ENCODE peak calls at places on chromosomes 6 and 20, in seven cellular contexts. One of them, this sample, is unnamed.

GRCh38 chr6:44072959-44073611 is 54.2 kb downstream of the MRPL14 start:
- DNase-seq in sigmoid colon: peak; percentile 90
- DNase-seq in left lung: peak; percentile 85
- DNase-seq in left ventricle myocardium inferior: peak; percentile 90
- DNase-seq in CD4-positive, alpha-beta T cell: peak; percentile 64
- DNase-seq in uterus: peak; percentile 80
- DNase-seq in prostate gland: peak; percentile 76
- DNase-seq in this sample: peak; percentile 68

GRCh38 chr6:82185948-82186347 is 61.6 kb downstream of the IBTK start:
- DNase-seq in sigmoid colon: no peak
- DNase-seq in CD4-positive, alpha-beta T cell: no peak
- DNase-seq in left lung: no peak
- DNase-seq in uterus: no peak
- DNase-seq in prostate gland: no peak
- DNase-seq in left ventricle myocardium inferior: no peak
- DNase-seq in this sample: no peak

GRCh38 chr6:51213806-51214205 is 395.1 kb downstream of the TFAP2B start:
- DNase-seq in uterus: no peak
- DNase-seq in left lung: peak; percentile 26
- DNase-seq in CD4-positive, alpha-beta T cell: no peak
- DNase-seq in left ventricle myocardium inferior: no peak
- DNase-seq in prostate gland: no peak
- DNase-seq in sigmoid colon: no peak
- DNase-seq in this sample: no peak

GRCh38 chr6:9100869-9101575 is 665.7 kb upstream of the SLC35B3 start:
- DNase-seq in prostate gland: no peak
- DNase-seq in sigmoid colon: no peak
- DNase-seq in uterus: no peak
- DNase-seq in left ventricle myocardium inferior: no peak
- DNase-seq in CD4-positive, alpha-beta T cell: no peak
- DNase-seq in left lung: no peak
- DNase-seq in this sample: no peak

GRCh38 chr6:99026135-99026534 is 78.4 kb upstream of the FBXL4 start:
- DNase-seq in CD4-positive, alpha-beta T cell: no peak
- DNase-seq in prostate gland: no peak
- DNase-seq in uterus: no peak
- DNase-seq in left lung: no peak
- DNase-seq in sigmoid colon: no peak
- DNase-seq in left ventricle myocardium inferior: no peak
- DNase-seq in this sample: no peak

GRCh38 chr6:25984265-25984664 is 21.7 kb downstream of the TRIM38 start:
- DNase-seq in left ventricle myocardium inferior: no peak
- DNase-seq in left lung: no peak
- DNase-seq in prostate gland: no peak
- DNase-seq in sigmoid colon: no peak
- DNase-seq in CD4-positive, alpha-beta T cell: no peak
- DNase-seq in uterus: no peak
- DNase-seq in this sample: no peak

GRCh38 chr20:10002871-10003270 is 31.9 kb upstream of the ANKEF1 start:
- DNase-seq in CD4-positive, alpha-beta T cell: no peak
- DNase-seq in prostate gland: no peak
- DNase-seq in uterus: no peak
- DNase-seq in left lung: no peak
- DNase-seq in sigmoid colon: no peak
- DNase-seq in left ventricle myocardium inferior: no peak
- DNase-seq in this sample: no peak

GRCh38 chr20:58293453-58293852 is 16.1 kb upstream of the RAB22A start:
- DNase-seq in left lung: no peak
- DNase-seq in sigmoid colon: no peak
- DNase-seq in uterus: no peak
- DNase-seq in CD4-positive, alpha-beta T cell: no peak
- DNase-seq in left ventricle myocardium inferior: peak; percentile 25
- DNase-seq in prostate gland: no peak
- DNase-seq in this sample: no peak

GRCh38 chr20:44218441-44218840 is 7.9 kb upstream of the OSER1 start:
- DNase-seq in sigmoid colon: no peak
- DNase-seq in CD4-positive, alpha-beta T cell: peak; percentile 63
- DNase-seq in left ventricle myocardium inferior: no peak
- DNase-seq in left lung: no peak
- DNase-seq in uterus: no peak
- DNase-seq in prostate gland: no peak
- DNase-seq in this sample: no peak

GRCh38 chr20:19849341-19850189 is 91.5 kb downstream of the RIN2 start:
- DNase-seq in uterus: no peak
- DNase-seq in CD4-positive, alpha-beta T cell: no peak
- DNase-seq in left ventricle myocardium inferior: no peak
- DNase-seq in sigmoid colon: no peak
- DNase-seq in prostate gland: peak; percentile 19
- DNase-seq in left lung: no peak
- DNase-seq in this sample: no peak

GRCh38 chr6:132227937-132228336 is 173.3 kb downstream of the MOXD1 start:
- DNase-seq in left lung: no peak
- DNase-seq in sigmoid colon: no peak
- DNase-seq in CD4-positive, alpha-beta T cell: no peak
- DNase-seq in left ventricle myocardium inferior: no peak
- DNase-seq in uterus: no peak
- DNase-seq in prostate gland: no peak
- DNase-seq in this sample: no peak

GRCh38 chr6:129499871-129500219 is 210.1 kb downstream of the ARHGAP18 start:
- DNase-seq in left lung: no peak
- DNase-seq in sigmoid colon: no peak
- DNase-seq in uterus: no peak
- DNase-seq in prostate gland: no peak
- DNase-seq in CD4-positive, alpha-beta T cell: no peak
- DNase-seq in left ventricle myocardium inferior: no peak
- DNase-seq in this sample: no peak

GRCh38 chr6:129498556-129498940 is 211.4 kb downstream of the ARHGAP18 start:
- DNase-seq in left ventricle myocardium inferior: no peak
- DNase-seq in sigmoid colon: no peak
- DNase-seq in CD4-positive, alpha-beta T cell: no peak
- DNase-seq in prostate gland: no peak
- DNase-seq in left lung: no peak
- DNase-seq in uterus: no peak
- DNase-seq in this sample: no peak

GRCh38 chr6:129497591-129498555 is 212.1 kb downstream of the ARHGAP18 start:
- DNase-seq in left lung: no peak
- DNase-seq in prostate gland: no peak
- DNase-seq in CD4-positive, alpha-beta T cell: no peak
- DNase-seq in uterus: no peak
- DNase-seq in left ventricle myocardium inferior: no peak
- DNase-seq in sigmoid colon: no peak
- DNase-seq in this sample: no peak

GRCh38 chr6:129500958-129501381 is 209.0 kb downstream of the ARHGAP18 start:
- DNase-seq in left ventricle myocardium inferior: no peak
- DNase-seq in sigmoid colon: no peak
- DNase-seq in uterus: no peak
- DNase-seq in prostate gland: no peak
- DNase-seq in CD4-positive, alpha-beta T cell: no peak
- DNase-seq in left lung: no peak
- DNase-seq in this sample: no peak

GRCh38 chr6:129498950-129499870 is 210.8 kb downstream of the ARHGAP18 start:
- DNase-seq in uterus: no peak
- DNase-seq in left ventricle myocardium inferior: no peak
- DNase-seq in sigmoid colon: no peak
- DNase-seq in prostate gland: peak; percentile 36
- DNase-seq in CD4-positive, alpha-beta T cell: no peak
- DNase-seq in left lung: no peak
- DNase-seq in this sample: no peak
- TF ChIP-seq CTCF in uterus: peak; percentile 61
- TF ChIP-seq CTCF in left ventricle myocardium inferior: peak; percentile 68
- TF ChIP-seq CTCF in sigmoid colon: peak; percentile 51
- TF ChIP-seq CTCF in prostate gland: peak; percentile 77
- TF ChIP-seq CTCF in CD4-positive, alpha-beta T cell: peak; percentile 74
- TF ChIP-seq CTCF in left lung: peak; percentile 54
- TF ChIP-seq CTCF in this sample: peak; percentile 83

GRCh38 chr20:62410742-62411478 is 3.8 kb upstream of the CABLES2 start:
- DNase-seq in prostate gland: no peak
- DNase-seq in CD4-positive, alpha-beta T cell: no peak
- DNase-seq in left ventricle myocardium inferior: no peak
- DNase-seq in uterus: no peak
- DNase-seq in left lung: no peak
- DNase-seq in sigmoid colon: no peak
- DNase-seq in this sample: no peak

GRCh38 chr20:62411479-62412193 is 4.6 kb upstream of the CABLES2 start:
- DNase-seq in left ventricle myocardium inferior: no peak
- DNase-seq in prostate gland: no peak
- DNase-seq in sigmoid colon: no peak
- DNase-seq in CD4-positive, alpha-beta T cell: no peak
- DNase-seq in uterus: no peak
- DNase-seq in left lung: no peak
- DNase-seq in this sample: no peak

GRCh38 chr20:62409086-62409853 is 2.2 kb upstream of the CABLES2 start:
- DNase-seq in CD4-positive, alpha-beta T cell: no peak
- DNase-seq in sigmoid colon: no peak
- DNase-seq in prostate gland: no peak
- DNase-seq in left lung: no peak
- DNase-seq in left ventricle myocardium inferior: no peak
- DNase-seq in uterus: no peak
- DNase-seq in this sample: no peak

GRCh38 chr20:62408640-62409039 is 1.6 kb upstream of the CABLES2 start:
- DNase-seq in left ventricle myocardium inferior: no peak
- DNase-seq in uterus: no peak
- DNase-seq in CD4-positive, alpha-beta T cell: no peak
- DNase-seq in sigmoid colon: no peak
- DNase-seq in left lung: no peak
- DNase-seq in prostate gland: no peak
- DNase-seq in this sample: no peak

GRCh38 chr20:62409935-62410741 is 3.1 kb upstream of the CABLES2 start:
- DNase-seq in sigmoid colon: peak; percentile 87
- DNase-seq in left lung: peak; percentile 66
- DNase-seq in uterus: peak; percentile 66
- DNase-seq in CD4-positive, alpha-beta T cell: no peak
- DNase-seq in left ventricle myocardium inferior: peak; percentile 43
- DNase-seq in prostate gland: peak; percentile 46
- DNase-seq in this sample: peak; percentile 31
- TF ChIP-seq CTCF in sigmoid colon: peak; percentile 56
- TF ChIP-seq CTCF in left lung: peak; percentile 33
- TF ChIP-seq CTCF in uterus: peak; percentile 31
- TF ChIP-seq CTCF in CD4-positive, alpha-beta T cell: peak; percentile 28
- TF ChIP-seq CTCF in left ventricle myocardium inferior: peak; percentile 66
- TF ChIP-seq CTCF in prostate gland: peak; percentile 53
- TF ChIP-seq CTCF in this sample: peak; percentile 22

GRCh38 chr6:116108836-116109235 is 8.2 kb downstream of the NT5DC1 start:
- DNase-seq in CD4-positive, alpha-beta T cell: no peak
- DNase-seq in left lung: no peak
- DNase-seq in left ventricle myocardium inferior: no peak
- DNase-seq in sigmoid colon: no peak
- DNase-seq in uterus: no peak
- DNase-seq in prostate gland: no peak
- DNase-seq in this sample: no peak

GRCh38 chr6:116106146-116106545 is 5.5 kb downstream of the NT5DC1 start:
- DNase-seq in uterus: no peak
- DNase-seq in left lung: no peak
- DNase-seq in sigmoid colon: no peak
- DNase-seq in prostate gland: no peak
- DNase-seq in left ventricle myocardium inferior: no peak
- DNase-seq in CD4-positive, alpha-beta T cell: no peak
- DNase-seq in this sample: no peak

GRCh38 chr6:116113386-116113785 is 12.5 kb downstream of the COL10A1 start:
- DNase-seq in left ventricle myocardium inferior: no peak
- DNase-seq in uterus: no peak
- DNase-seq in CD4-positive, alpha-beta T cell: no peak
- DNase-seq in prostate gland: no peak
- DNase-seq in sigmoid colon: no peak
- DNase-seq in left lung: no peak
- DNase-seq in this sample: no peak

GRCh38 chr6:116115781-116116180 is 10.2 kb downstream of the COL10A1 start:
- DNase-seq in uterus: no peak
- DNase-seq in sigmoid colon: no peak
- DNase-seq in CD4-positive, alpha-beta T cell: no peak
- DNase-seq in prostate gland: no peak
- DNase-seq in left ventricle myocardium inferior: no peak
- DNase-seq in left lung: no peak
- DNase-seq in this sample: no peak

DNA sequence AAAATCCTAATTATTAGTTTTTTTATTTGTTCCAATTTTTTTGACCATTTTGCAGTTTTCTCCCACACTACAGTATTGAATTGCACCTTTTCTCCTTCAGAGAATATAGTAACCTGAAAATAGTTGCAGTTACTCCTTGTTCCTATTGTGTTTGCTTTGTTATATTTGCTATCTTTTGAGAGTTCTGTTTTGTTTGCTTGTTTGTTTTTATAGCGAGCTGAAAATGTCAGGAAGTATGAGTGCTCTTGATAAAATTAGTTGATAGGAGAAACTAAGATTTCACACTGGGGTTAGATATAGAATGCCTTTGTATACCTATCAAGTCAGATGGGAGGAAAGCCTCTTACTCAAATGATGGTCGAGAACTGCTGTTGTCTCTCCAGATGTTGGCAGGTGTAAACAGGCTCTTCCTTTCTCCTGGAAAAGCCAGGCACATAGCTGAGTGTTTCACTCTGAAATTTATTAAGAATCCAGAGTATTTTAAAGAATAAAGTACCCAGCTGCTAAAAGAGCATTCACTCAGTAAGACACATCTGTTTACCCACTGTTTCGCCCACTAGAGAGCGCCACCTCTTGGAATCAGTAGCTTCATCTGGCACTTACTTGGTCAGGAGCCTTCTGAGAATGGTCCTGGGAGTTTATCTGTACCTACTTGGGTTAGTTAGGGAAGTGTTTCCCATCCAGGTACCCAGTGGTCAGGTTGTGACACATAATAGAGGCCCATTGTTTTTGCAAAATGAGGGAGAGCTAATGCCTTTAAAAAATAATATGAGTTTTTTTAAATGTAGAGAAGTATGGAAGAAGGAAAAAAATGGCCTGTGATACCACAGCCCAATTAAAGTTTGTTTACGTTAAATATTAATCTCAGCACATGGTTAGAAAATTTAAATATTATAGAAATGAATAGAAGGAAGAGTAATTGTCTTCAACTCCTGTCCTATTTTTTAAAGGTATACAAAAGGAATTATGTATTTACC is 11.2 kb downstream of the NT5DC1 start:
- DNase-seq in left ventricle myocardium inferior: no peak
- DNase-seq in sigmoid colon: no peak
- DNase-seq in uterus: no peak
- DNase-seq in left lung: no peak
- DNase-seq in CD4-positive, alpha-beta T cell: no peak
- DNase-seq in prostate gland: no peak
- DNase-seq in this sample: no peak
- TF ChIP-seq CTCF in left ventricle myocardium inferior: peak; percentile 37
- TF ChIP-seq CTCF in sigmoid colon: no peak
- TF ChIP-seq CTCF in uterus: no peak
- TF ChIP-seq CTCF in left lung: peak; percentile 18
- TF ChIP-seq CTCF in CD4-positive, alpha-beta T cell: peak; percentile 43
- TF ChIP-seq CTCF in prostate gland: no peak
- TF ChIP-seq CTCF in this sample: peak; percentile 40

DNA sequence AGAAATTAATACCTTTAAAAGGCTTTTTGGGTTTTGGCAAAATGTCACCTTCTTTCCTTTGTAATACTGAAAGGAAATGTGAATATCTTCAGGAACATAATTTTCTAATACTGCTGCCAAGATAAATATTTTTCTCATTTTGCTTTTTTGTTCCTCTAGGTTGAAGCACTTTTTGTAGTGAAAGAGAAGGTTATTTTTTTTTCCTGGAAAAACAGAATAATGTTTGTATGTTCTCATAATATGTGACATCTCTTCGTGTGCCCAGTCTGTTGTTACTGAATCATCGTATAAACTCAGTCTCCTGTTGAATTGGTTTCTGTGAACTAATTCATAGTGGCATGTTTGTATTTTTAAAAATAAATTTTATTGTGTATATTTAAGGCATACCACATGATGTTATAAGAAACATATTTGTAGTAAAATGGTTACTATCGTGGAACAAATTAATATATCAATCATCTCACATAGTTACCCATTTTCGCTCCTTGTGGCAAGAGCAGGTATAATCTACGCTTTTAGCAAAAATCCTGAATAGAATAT is 74.4 kb downstream of the SH3BGRL2 start:
- DNase-seq in prostate gland: no peak
- DNase-seq in sigmoid colon: no peak
- DNase-seq in left lung: no peak
- DNase-seq in CD4-positive, alpha-beta T cell: no peak
- DNase-seq in uterus: no peak
- DNase-seq in left ventricle myocardium inferior: no peak
- DNase-seq in this sample: no peak
- TF ChIP-seq CTCF in prostate gland: peak; percentile 7
- TF ChIP-seq CTCF in sigmoid colon: no peak
- TF ChIP-seq CTCF in left lung: no peak
- TF ChIP-seq CTCF in CD4-positive, alpha-beta T cell: no peak
- TF ChIP-seq CTCF in uterus: no peak
- TF ChIP-seq CTCF in left ventricle myocardium inferior: no peak
- TF ChIP-seq CTCF in this sample: no peak

This sample was measured in natural killer cell.